ENCODE peak calls at places on chromosomes 7 and 10, in six cellular contexts. C is mesenchymal stem cell; N is tibial artery; E is CD4-positive, CD25-positive, alpha-beta regulatory T cell; X is pancreas; B is fibroblast of lung. I is an unnamed sample.
A peak's percentile ranks its signal among the peaks of the same experiment; 100 is the strongest.

GRCh38 chr7:71616217-71616616 is 484.3 kb downstream of the GALNT17 start:
- DNase-seq in C (no peak), N (no peak), E (no peak), X (no peak), B (no peak), I (no peak)

GRCh38 chr7:158393926-158394625 is 193.5 kb downstream of the PTPRN2 start:
- DNase-seq in C (no peak), N (no peak), E (no peak), X (no peak), B (no peak), I (no peak)

GRCh38 chr10:122310311-122311050 is 39.4 kb downstream of the BTBD16 start:
- DNase-seq in C (peak; percentile 44), N (no peak), E (no peak), X (peak; percentile 51), B (no peak), I (no peak)

GRCh38 chr10:572066-572465 is 117.4 kb downstream of the DIP2C start:
- DNase-seq in C (no peak), N (no peak), E (no peak), X (no peak), B (peak; percentile 26), I (no peak)

GRCh38 chr10:82742478-82742877 is 867.5 kb downstream of the NRG3 start:
- DNase-seq in C (peak; percentile 78), N (no peak), E (no peak), X (no peak), B (peak; percentile 11), I (no peak)

GRCh38 chr10:19652750-19653149 is 163.5 kb upstream of the PLXDC2 start:
- DNase-seq in C (no peak), N (no peak), E (no peak), X (no peak), B (no peak), I (no peak)

GRCh38 chr10:69222157-69223027 is 2.3 kb downstream of the HKDC1 start:
- DNase-seq in C (peak; percentile 71), N (no peak), E (peak; percentile 60), X (no peak), B (peak; percentile 91), I (no peak)

GRCh38 chr10:86580549-86580886 is 58.9 kb upstream of the WAPL start:
- DNase-seq in C (no peak), N (no peak), E (no peak), X (no peak), B (no peak), I (no peak)

GRCh38 chr7:126157391-126157790 is 1095.3 kb downstream of the GRM8 start:
- DNase-seq in C (no peak), N (no peak), E (no peak), X (no peak), B (no peak), I (no peak)

GRCh38 chr7:114026486-114027089 is 107.8 kb upstream of the PPP1R3A start:
- DNase-seq in C (peak; percentile 58), N (no peak), E (peak; percentile 47), X (no peak), B (peak; percentile 76), I (no peak)

GRCh38 chr7:119594956-119595355 is 678.0 kb upstream of the KCND2 start:
- DNase-seq in C (no peak), N (no peak), E (no peak), X (no peak), B (no peak), I (no peak)

GRCh38 chr7:28682811-28683210 is 270.5 kb downstream of the CREB5 start:
- DNase-seq in C (no peak), N (no peak), E (no peak), X (no peak), B (no peak), I (no peak)

GRCh38 chr7:151940048-151940845 is 16.0 kb upstream of the GALNTL5 start:
- DNase-seq in C (peak; percentile 24), N (no peak), E (no peak), X (no peak), B (peak; percentile 92), I (no peak)

GRCh38 chr7:152177696-152178404 is 152.4 kb downstream of the GALNT11 start:
- DNase-seq in C (no peak), N (no peak), E (no peak), X (no peak), B (no peak), I (no peak)

GRCh38 chr7:133510326-133511055 is 257.6 kb downstream of the EXOC4 start:
- DNase-seq in C (peak; percentile 20), N (no peak), E (no peak), X (no peak), B (no peak), I (no peak)

GRCh38 chr7:44275829-44276570 is 49.4 kb downstream of the CAMK2B start:
- DNase-seq in C (peak; percentile 8), N (no peak), E (no peak), X (peak; percentile 6), B (no peak), I (no peak)

GRCh38 chr10:93150289-93150688 is 76.6 kb downstream of the CYP26A1 start:
- DNase-seq in C (no peak), N (no peak), E (no peak), X (no peak), B (no peak), I (no peak)

GRCh38 chr7:157851501-157852067 is 514.8 kb downstream of the DNAJB6 start:
- DNase-seq in C (no peak), N (peak; percentile 74), E (peak; percentile 73), X (no peak), B (no peak), I (peak; percentile 35)

GRCh38 chr10:68871731-68872342 is 29.3 kb upstream of the DDX50 start:
- DNase-seq in C (peak; percentile 96), N (no peak), E (no peak), X (no peak), B (peak; percentile 99), I (no peak)

GRCh38 chr7:141550694-141551079 is 523 bp upstream of the AGK start:
- DNase-seq in C (no peak), N (no peak), E (peak; percentile 2), X (no peak), B (no peak), I (peak; percentile 17)

GRCh38 chr10:84329094-84329611 is 764 bp downstream of the CCSER2 start:
- DNase-seq in C (peak; percentile 75), N (no peak), E (peak; percentile 80), X (no peak), B (peak; percentile 51), I (peak; percentile 17)

GRCh38 chr7:82713506-82713905 is 269.9 kb upstream of the CACNA2D1 start:
- DNase-seq in C (no peak), N (no peak), E (no peak), X (no peak), B (no peak), I (no peak)

GRCh38 chr7:97025130-97025499 is 484 bp upstream of the DLX5 start:
- DNase-seq in C (no peak), N (no peak), E (no peak), X (no peak), B (no peak), I (no peak)

GRCh38 chr7:27106181-27106905 is 3.9 kb upstream of the HOXA2 start:
- DNase-seq in C (peak; percentile 53), N (no peak), E (no peak), X (no peak), B (peak; percentile 68), I (no peak)

GRCh38 chr7:47690902-47691558 is 109.1 kb upstream of the TNS3 start:
- DNase-seq in C (peak; percentile 83), N (no peak), E (no peak), X (no peak), B (peak; percentile 52), I (no peak)

GRCh38 chr7:130989006-130989795 is 255.2 kb upstream of the KLF14 start:
- DNase-seq in C (no peak), N (no peak), E (no peak), X (no peak), B (no peak), I (no peak)

GRCh38 chr7:8435120-8435519 is 1.7 kb downstream of the NXPH1 start:
- DNase-seq in C (no peak), N (no peak), E (no peak), X (no peak), B (no peak), I (no peak)

GRCh38 chr7:101973130-101973529 is 155.7 kb downstream of the CUX1 start:
- DNase-seq in C (no peak), N (no peak), E (no peak), X (no peak), B (no peak), I (no peak)

GRCh38 chr10:72242675-72243074 is 26.6 kb upstream of the ASCC1 start:
- DNase-seq in C (peak; percentile 85), N (peak; percentile 88), E (no peak), X (peak; percentile 34), B (peak; percentile 83), I (peak; percentile 77)

GRCh38 chr10:63697956-63698814 is 177.0 kb downstream of the REEP3 start:
- DNase-seq in C (no peak), N (no peak), E (no peak), X (no peak), B (no peak), I (no peak)

GRCh38 chr10:94644352-94644751 is 39.2 kb upstream of the CYP2C18 start:
- DNase-seq in C (no peak), N (no peak), E (no peak), X (no peak), B (no peak), I (no peak)

GRCh38 chr7:4738711-4739527 is 36.5 kb upstream of the AP5Z1 start:
- DNase-seq in C (peak; percentile 97), N (no peak), E (no peak), X (no peak), B (peak; percentile 91), I (no peak)
- H3K4me3 ChIP-seq in C (peak overlapping the region; percentile 57), N (peak overlapping the region; percentile 42), E (peak overlapping the region; percentile 57), X (peak overlapping the region; percentile 13), B (peak overlapping the region; percentile 3), I (peak overlapping the region; percentile 32)

DNA sequence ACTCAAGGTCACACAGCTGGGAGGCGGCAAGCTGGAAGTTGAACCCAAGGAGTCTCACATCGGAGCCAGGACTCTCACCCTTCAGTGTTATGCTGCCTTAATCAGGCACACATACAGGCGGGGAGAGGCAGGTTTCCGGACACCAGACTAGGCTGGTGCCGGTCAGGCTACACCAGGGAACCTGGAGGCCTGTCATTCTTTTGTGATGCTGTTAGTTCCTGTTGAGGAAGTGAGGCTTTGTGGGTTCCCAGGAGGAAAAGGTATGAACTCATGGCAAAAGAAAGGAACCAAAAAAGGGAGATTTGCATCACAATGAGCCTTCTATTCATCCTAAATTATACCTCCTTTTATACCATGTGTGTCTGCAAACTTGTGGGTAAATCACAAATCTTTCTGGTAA is 103.8 kb downstream of the TCF7L2 start:
- DNase-seq in C (peak; percentile 41), N (no peak), E (no peak), X (no peak), B (no peak), I (no peak)
- H3K4me1 ChIP-seq in C (peaks cover 40% of the 10 kb centered on the region), N (peaks cover 84% of the 10 kb centered on the region), E (no peaks in the 10 kb centered on the region), X (peaks cover 2% of the 10 kb centered on the region), B (peaks cover 18% of the 10 kb centered on the region), I (peaks cover 42% of the 10 kb centered on the region)

DNA sequence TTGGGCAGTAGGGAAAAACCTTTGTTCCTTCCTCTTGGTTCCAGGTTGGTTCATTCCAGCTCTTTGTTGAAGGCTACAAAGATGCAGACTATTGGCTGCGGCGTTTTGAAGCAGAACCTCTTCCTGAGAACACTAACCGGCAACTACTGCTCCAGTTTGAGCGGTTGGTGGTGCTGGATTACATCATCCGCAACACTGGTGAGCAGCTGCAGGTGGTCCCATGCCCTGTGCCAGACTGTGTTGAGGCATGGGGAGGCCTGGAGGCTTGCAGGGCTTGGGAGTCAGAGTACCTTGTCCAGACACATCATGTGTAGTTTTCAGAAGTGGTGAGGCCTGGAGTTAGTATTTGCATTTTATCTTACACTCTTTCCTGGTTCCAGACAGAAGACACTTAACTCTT is 16.3 kb downstream of the PI4K2A start:
- DNase-seq in C (no peak), N (no peak), E (no peak), X (no peak), B (no peak), I (no peak)
- H3K36me3 ChIP-seq in C (peaks cover 24% of the 10 kb centered on the region), N (peaks cover 51% of the 10 kb centered on the region), E (peaks cover 55% of the 10 kb centered on the region), X (peaks cover 6% of the 10 kb centered on the region), B (peaks cover 9% of the 10 kb centered on the region), I (peaks cover 36% of the 10 kb centered on the region)

GRCh38 chr10:6045600-6046457 is 16.3 kb downstream of the IL2RA start:
- DNase-seq in C (no peak), N (no peak), E (no peak), X (no peak), B (no peak), I (no peak)
- H3K4me3 ChIP-seq in C (no peak overlapping the region), N (no peak overlapping the region), E (peak overlapping the region; percentile 91), X (no peak overlapping the region), B (no peak overlapping the region), I (no peak overlapping the region)